ENCODE peak calls at places on chromosomes 7 and 10, in eight cellular contexts. One of them, this sample, is unnamed.

GRCh38 chr10:127196227-127196954 is at the start of gene INSYN2A:
- DNase-seq in neural progenitor cell: peak
- DNase-seq in choroid plexus epithelial cell: peak
- DNase-seq in spleen: no peak
- DNase-seq in ovary: peak
- DNase-seq in transverse colon: peak
- DNase-seq in tibial artery: no peak
- DNase-seq in A549: peak
- DNase-seq in this sample: peak

GRCh38 chr10:126131338-126131737 is 235.0 kb downstream of the FANK1 start:
- DNase-seq in neural progenitor cell: no peak
- DNase-seq in choroid plexus epithelial cell: peak
- DNase-seq in spleen: no peak
- DNase-seq in ovary: no peak
- DNase-seq in transverse colon: no peak
- DNase-seq in tibial artery: no peak
- DNase-seq in A549: no peak
- DNase-seq in this sample: no peak

GRCh38 chr10:23197416-23197861 is 5.3 kb downstream of the PTF1A start:
- DNase-seq in neural progenitor cell: peak
- DNase-seq in choroid plexus epithelial cell: no peak
- DNase-seq in spleen: no peak
- DNase-seq in ovary: no peak
- DNase-seq in transverse colon: no peak
- DNase-seq in tibial artery: no peak
- DNase-seq in A549: no peak
- DNase-seq in this sample: no peak

GRCh38 chr10:53441804-53442203 is 669.2 kb upstream of the MBL2 start:
- DNase-seq in neural progenitor cell: no peak
- DNase-seq in choroid plexus epithelial cell: no peak
- DNase-seq in spleen: no peak
- DNase-seq in ovary: no peak
- DNase-seq in transverse colon: no peak
- DNase-seq in tibial artery: no peak
- DNase-seq in A549: no peak
- DNase-seq in this sample: no peak

GRCh38 chr7:2610466-2610865 is 21.3 kb upstream of the TTYH3 start:
- DNase-seq in neural progenitor cell: no peak
- DNase-seq in choroid plexus epithelial cell: no peak
- DNase-seq in spleen: no peak
- DNase-seq in ovary: no peak
- DNase-seq in transverse colon: no peak
- DNase-seq in tibial artery: no peak
- DNase-seq in A549: no peak
- DNase-seq in this sample: no peak

GRCh38 chr7:101100858-101101847 is 15.9 kb downstream of the TRIM56 start:
- DNase-seq in neural progenitor cell: no peak
- DNase-seq in choroid plexus epithelial cell: no peak
- DNase-seq in spleen: no peak
- DNase-seq in ovary: no peak
- DNase-seq in transverse colon: no peak
- DNase-seq in tibial artery: no peak
- DNase-seq in A549: no peak
- DNase-seq in this sample: no peak

GRCh38 chr10:51399840-51400239 is 299.6 kb downstream of the CSTF2T start:
- DNase-seq in neural progenitor cell: no peak
- DNase-seq in choroid plexus epithelial cell: no peak
- DNase-seq in spleen: no peak
- DNase-seq in ovary: no peak
- DNase-seq in transverse colon: no peak
- DNase-seq in tibial artery: no peak
- DNase-seq in A549: no peak
- DNase-seq in this sample: no peak

GRCh38 chr10:11397980-11398580 is 213.4 kb downstream of the USP6NL start:
- DNase-seq in neural progenitor cell: no peak
- DNase-seq in choroid plexus epithelial cell: peak
- DNase-seq in spleen: no peak
- DNase-seq in ovary: no peak
- DNase-seq in transverse colon: no peak
- DNase-seq in tibial artery: no peak
- DNase-seq in A549: no peak
- DNase-seq in this sample: peak

GRCh38 chr10:80582561-80582960 is 44.9 kb downstream of the SH2D4B start:
- DNase-seq in neural progenitor cell: no peak
- DNase-seq in choroid plexus epithelial cell: no peak
- DNase-seq in spleen: no peak
- DNase-seq in ovary: no peak
- DNase-seq in transverse colon: no peak
- DNase-seq in tibial artery: no peak
- DNase-seq in A549: no peak
- DNase-seq in this sample: no peak

GRCh38 chr10:86077871-86078638 is 288.5 kb downstream of the GRID1 start:
- DNase-seq in neural progenitor cell: no peak
- DNase-seq in choroid plexus epithelial cell: no peak
- DNase-seq in spleen: peak
- DNase-seq in ovary: no peak
- DNase-seq in transverse colon: no peak
- DNase-seq in tibial artery: no peak
- DNase-seq in A549: no peak
- DNase-seq in this sample: no peak

GRCh38 chr10:93152136-93152535 is 78.4 kb downstream of the CYP26A1 start:
- DNase-seq in neural progenitor cell: no peak
- DNase-seq in choroid plexus epithelial cell: peak
- DNase-seq in spleen: no peak
- DNase-seq in ovary: no peak
- DNase-seq in transverse colon: no peak
- DNase-seq in tibial artery: no peak
- DNase-seq in A549: no peak
- DNase-seq in this sample: peak

GRCh38 chr10:35011771-35012191 is 78.4 kb downstream of the CUL2 start:
- DNase-seq in neural progenitor cell: no peak
- DNase-seq in choroid plexus epithelial cell: peak
- DNase-seq in spleen: no peak
- DNase-seq in ovary: no peak
- DNase-seq in transverse colon: no peak
- DNase-seq in tibial artery: no peak
- DNase-seq in A549: no peak
- DNase-seq in this sample: peak

GRCh38 chr7:25032774-25033743 is 53.1 kb upstream of the OSBPL3 start:
- DNase-seq in neural progenitor cell: no peak
- DNase-seq in choroid plexus epithelial cell: no peak
- DNase-seq in spleen: no peak
- DNase-seq in ovary: no peak
- DNase-seq in transverse colon: no peak
- DNase-seq in tibial artery: no peak
- DNase-seq in A549: no peak
- DNase-seq in this sample: no peak

GRCh38 chr7:1638113-1638726 is 31.9 kb upstream of the ELFN1 start:
- DNase-seq in neural progenitor cell: peak
- DNase-seq in choroid plexus epithelial cell: peak
- DNase-seq in spleen: no peak
- DNase-seq in ovary: no peak
- DNase-seq in transverse colon: no peak
- DNase-seq in tibial artery: no peak
- DNase-seq in A549: no peak
- DNase-seq in this sample: no peak

GRCh38 chr10:73865459-73866442 is 8.6 kb downstream of the CAMK2G start:
- DNase-seq in neural progenitor cell: no peak
- DNase-seq in choroid plexus epithelial cell: no peak
- DNase-seq in spleen: peak
- DNase-seq in ovary: no peak
- DNase-seq in transverse colon: peak
- DNase-seq in tibial artery: peak
- DNase-seq in A549: no peak
- DNase-seq in this sample: no peak

GRCh38 chr10:104273291-104273690 is 4.3 kb downstream of the GSTO2 start:
- DNase-seq in neural progenitor cell: no peak
- DNase-seq in choroid plexus epithelial cell: no peak
- DNase-seq in spleen: no peak
- DNase-seq in ovary: no peak
- DNase-seq in transverse colon: no peak
- DNase-seq in tibial artery: no peak
- DNase-seq in A549: no peak
- DNase-seq in this sample: no peak

GRCh38 chr7:156157409-156158012 is 345.2 kb upstream of the SHH start:
- DNase-seq in neural progenitor cell: no peak
- DNase-seq in choroid plexus epithelial cell: no peak
- DNase-seq in spleen: no peak
- DNase-seq in ovary: no peak
- DNase-seq in transverse colon: no peak
- DNase-seq in tibial artery: no peak
- DNase-seq in A549: no peak
- DNase-seq in this sample: no peak

GRCh38 chr7:12423355-12423994 is 19.8 kb upstream of the VWDE start:
- DNase-seq in neural progenitor cell: no peak
- DNase-seq in choroid plexus epithelial cell: peak
- DNase-seq in spleen: no peak
- DNase-seq in ovary: no peak
- DNase-seq in transverse colon: no peak
- DNase-seq in tibial artery: no peak
- DNase-seq in A549: peak
- DNase-seq in this sample: peak

GRCh38 chr7:156625585-156625984 is 15.0 kb upstream of the RNF32 start:
- DNase-seq in neural progenitor cell: no peak
- DNase-seq in choroid plexus epithelial cell: no peak
- DNase-seq in spleen: no peak
- DNase-seq in ovary: no peak
- DNase-seq in transverse colon: no peak
- DNase-seq in tibial artery: no peak
- DNase-seq in A549: no peak
- DNase-seq in this sample: no peak

DNA sequence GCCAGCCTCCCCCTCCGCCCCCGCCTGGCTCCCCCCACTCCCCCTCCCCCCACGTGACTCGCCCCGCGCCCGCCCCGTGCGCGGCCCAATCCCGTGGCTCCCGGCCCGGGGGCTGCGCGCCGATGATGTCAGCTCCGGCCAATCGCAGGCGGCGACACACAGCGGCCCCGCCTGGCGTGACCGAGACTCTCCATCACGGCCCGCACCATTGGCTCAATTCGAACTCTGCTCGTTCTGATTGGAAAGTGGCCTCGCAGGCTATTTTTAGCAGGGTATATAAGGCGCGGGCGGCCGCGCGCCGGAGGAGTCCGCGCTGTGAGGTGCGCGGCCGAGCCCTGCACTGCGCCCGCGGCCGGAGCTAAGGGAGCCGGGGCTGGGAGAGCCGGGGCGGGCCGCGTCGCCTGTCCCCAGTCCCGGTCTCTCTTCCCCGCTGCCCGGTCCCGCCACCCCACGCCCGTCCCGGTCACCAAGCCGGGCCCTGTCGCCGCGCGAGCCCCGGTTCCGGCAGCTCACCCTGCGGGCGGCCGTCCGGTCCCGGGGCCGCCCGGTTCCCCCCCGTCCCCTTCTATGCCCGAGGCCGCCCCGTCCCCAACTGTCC is 341 bp upstream of the KLF6 start:
- DNase-seq in neural progenitor cell: peak
- DNase-seq in choroid plexus epithelial cell: peak
- DNase-seq in spleen: peak
- DNase-seq in ovary: peak
- DNase-seq in transverse colon: peak
- DNase-seq in tibial artery: peak
- DNase-seq in A549: peak
- DNase-seq in this sample: peak
- TF ChIP-seq CTCF in neural progenitor cell: no peak
- TF ChIP-seq CTCF in choroid plexus epithelial cell: no peak
- TF ChIP-seq CTCF in spleen: no peak
- TF ChIP-seq CTCF in ovary: no peak
- TF ChIP-seq CTCF in transverse colon: no peak
- TF ChIP-seq CTCF in tibial artery: no peak
- TF ChIP-seq CTCF in A549: no peak
- TF ChIP-seq CTCF in this sample: no peak

GRCh38 chr7:150686030-150686626 is 622 bp downstream of the GIMAP2 start:
- DNase-seq in neural progenitor cell: no peak
- DNase-seq in choroid plexus epithelial cell: peak
- DNase-seq in spleen: no peak
- DNase-seq in ovary: no peak
- DNase-seq in transverse colon: no peak
- DNase-seq in tibial artery: no peak
- DNase-seq in A549: no peak
- DNase-seq in this sample: no peak
- H3K4me3 ChIP-seq in neural progenitor cell: no peak
- H3K4me3 ChIP-seq in choroid plexus epithelial cell: peak
- H3K4me3 ChIP-seq in spleen: peak
- H3K4me3 ChIP-seq in ovary: peak
- H3K4me3 ChIP-seq in transverse colon: peak
- H3K4me3 ChIP-seq in tibial artery: peak
- H3K4me3 ChIP-seq in A549: no peak
- H3K4me3 ChIP-seq in this sample: peak

GRCh38 chr10:119542990-119543813 is 683 bp upstream of the RGS10 start:
- DNase-seq in neural progenitor cell: peak
- DNase-seq in choroid plexus epithelial cell: peak
- DNase-seq in spleen: peak
- DNase-seq in ovary: peak
- DNase-seq in transverse colon: peak
- DNase-seq in tibial artery: peak
- DNase-seq in A549: peak
- DNase-seq in this sample: peak
- TF ChIP-seq CTCF in neural progenitor cell: peak
- TF ChIP-seq CTCF in choroid plexus epithelial cell: peak
- TF ChIP-seq CTCF in spleen: peak
- TF ChIP-seq CTCF in ovary: no peak
- TF ChIP-seq CTCF in transverse colon: peak
- TF ChIP-seq CTCF in tibial artery: peak
- TF ChIP-seq CTCF in A549: peak
- TF ChIP-seq CTCF in this sample: peak

DNA sequence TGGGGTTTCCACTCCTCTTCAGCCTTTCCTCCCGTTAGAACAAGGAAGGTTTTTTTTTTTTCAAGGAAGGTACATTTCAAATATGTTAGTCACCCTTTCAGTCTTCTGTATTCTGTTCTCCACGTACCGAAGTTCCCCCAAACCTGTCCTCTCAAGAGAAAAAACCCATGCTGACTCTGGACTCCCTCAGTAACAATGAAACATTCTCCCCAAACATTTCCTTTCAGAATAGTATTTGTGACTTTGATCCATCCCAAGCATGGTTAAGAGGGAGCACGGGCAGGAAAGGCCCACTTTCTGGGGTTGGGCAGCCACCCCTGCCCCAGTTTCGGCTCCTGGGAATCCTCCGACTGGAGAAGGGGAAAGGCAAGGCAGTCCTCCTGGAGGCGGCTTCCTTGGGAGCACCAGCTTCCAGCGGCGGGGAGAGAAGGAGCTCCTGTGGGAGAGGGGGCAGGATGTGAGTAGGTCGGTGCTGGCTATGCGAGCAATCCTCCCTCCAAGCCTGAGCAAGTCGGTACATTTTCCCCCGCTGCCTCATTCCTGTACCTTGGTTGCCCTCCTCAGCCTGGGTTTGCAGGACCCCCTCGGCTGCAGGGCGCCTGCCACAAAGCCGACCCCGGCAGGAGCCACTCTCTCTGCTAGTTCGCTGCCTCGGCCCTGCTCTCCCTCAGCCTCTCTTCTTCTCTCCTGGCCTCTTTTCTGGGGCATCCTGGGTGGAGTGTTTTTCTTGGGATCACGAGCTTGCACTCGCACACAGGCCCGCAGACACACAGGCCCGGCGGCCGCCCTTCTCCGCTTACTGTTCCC is 2.1 kb upstream of the HOXA1 start:
- DNase-seq in neural progenitor cell: peak
- DNase-seq in choroid plexus epithelial cell: no peak
- DNase-seq in spleen: no peak
- DNase-seq in ovary: no peak
- DNase-seq in transverse colon: no peak
- DNase-seq in tibial artery: no peak
- DNase-seq in A549: no peak
- DNase-seq in this sample: no peak
- H3K4me3 ChIP-seq in neural progenitor cell: no peak
- H3K4me3 ChIP-seq in choroid plexus epithelial cell: no peak
- H3K4me3 ChIP-seq in spleen: peak
- H3K4me3 ChIP-seq in ovary: peak
- H3K4me3 ChIP-seq in transverse colon: peak
- H3K4me3 ChIP-seq in tibial artery: peak
- H3K4me3 ChIP-seq in A549: peak
- H3K4me3 ChIP-seq in this sample: peak